ENCODE peak calls at places on chromosomes 5 and 9, in seven cellular contexts. One of them, this sample, is unnamed.

GRCh38 chr9:105832311-105832710 is 138.0 kb downstream of the TMEM38B start:
- DNase-seq in pancreas: no peak
- DNase-seq in IMR-90: peak; percentile 7
- DNase-seq in heart right ventricle: no peak
- DNase-seq in astrocyte: peak; percentile 16
- DNase-seq in uterus: no peak
- DNase-seq in tibial nerve: no peak
- DNase-seq in this sample: no peak

GRCh38 chr5:78698218-78698751 is 49.7 kb upstream of the LHFPL2 start:
- DNase-seq in tibial nerve: no peak
- DNase-seq in pancreas: no peak
- DNase-seq in uterus: peak; percentile 24
- DNase-seq in IMR-90: peak; percentile 36
- DNase-seq in astrocyte: peak; percentile 90
- DNase-seq in heart right ventricle: peak; percentile 53
- DNase-seq in this sample: no peak

GRCh38 chr9:109248133-109248581 is 72.7 kb downstream of the EPB41L4B start:
- DNase-seq in tibial nerve: no peak
- DNase-seq in pancreas: no peak
- DNase-seq in IMR-90: peak; percentile 57
- DNase-seq in uterus: no peak
- DNase-seq in heart right ventricle: no peak
- DNase-seq in astrocyte: no peak
- DNase-seq in this sample: no peak

GRCh38 chr9:89564257-89564878 is 40.4 kb upstream of the GADD45G start:
- DNase-seq in uterus: no peak
- DNase-seq in IMR-90: no peak
- DNase-seq in astrocyte: no peak
- DNase-seq in pancreas: no peak
- DNase-seq in heart right ventricle: no peak
- DNase-seq in tibial nerve: no peak
- DNase-seq in this sample: no peak

GRCh38 chr5:2615917-2616316 is 135.6 kb downstream of the IRX2 start:
- DNase-seq in IMR-90: no peak
- DNase-seq in tibial nerve: no peak
- DNase-seq in heart right ventricle: no peak
- DNase-seq in astrocyte: no peak
- DNase-seq in pancreas: no peak
- DNase-seq in uterus: no peak
- DNase-seq in this sample: no peak

GRCh38 chr5:142860291-142860690 is 90.1 kb downstream of the ARHGAP26 start:
- DNase-seq in pancreas: no peak
- DNase-seq in heart right ventricle: no peak
- DNase-seq in astrocyte: no peak
- DNase-seq in uterus: no peak
- DNase-seq in tibial nerve: no peak
- DNase-seq in IMR-90: no peak
- DNase-seq in this sample: no peak

GRCh38 chr5:169183581-169183980 is 117.4 kb downstream of the SLIT3 start:
- DNase-seq in pancreas: no peak
- DNase-seq in IMR-90: no peak
- DNase-seq in heart right ventricle: no peak
- DNase-seq in tibial nerve: no peak
- DNase-seq in uterus: no peak
- DNase-seq in astrocyte: peak; percentile 57
- DNase-seq in this sample: no peak

GRCh38 chr5:68433921-68434879 is 218.6 kb downstream of the PIK3R1 start:
- DNase-seq in astrocyte: peak; percentile 99
- DNase-seq in uterus: peak; percentile 68
- DNase-seq in tibial nerve: peak; percentile 54
- DNase-seq in pancreas: peak; percentile 65
- DNase-seq in heart right ventricle: peak; percentile 88
- DNase-seq in IMR-90: peak; percentile 96
- DNase-seq in this sample: peak; percentile 76

GRCh38 chr9:80707120-80707519 is 982.2 kb downstream of the TLE1 start:
- DNase-seq in uterus: no peak
- DNase-seq in tibial nerve: no peak
- DNase-seq in pancreas: no peak
- DNase-seq in astrocyte: peak; percentile 50
- DNase-seq in heart right ventricle: no peak
- DNase-seq in IMR-90: peak; percentile 51
- DNase-seq in this sample: no peak

GRCh38 chr5:96172436-96172835 is 210.8 kb upstream of the ELL2 start:
- DNase-seq in astrocyte: peak; percentile 94
- DNase-seq in IMR-90: peak; percentile 89
- DNase-seq in uterus: no peak
- DNase-seq in tibial nerve: no peak
- DNase-seq in pancreas: no peak
- DNase-seq in heart right ventricle: no peak
- DNase-seq in this sample: no peak

GRCh38 chr5:176768174-176768970 is 42.0 kb upstream of the UNC5A start:
- DNase-seq in IMR-90: no peak
- DNase-seq in tibial nerve: no peak
- DNase-seq in pancreas: no peak
- DNase-seq in uterus: no peak
- DNase-seq in heart right ventricle: no peak
- DNase-seq in astrocyte: no peak
- DNase-seq in this sample: no peak

GRCh38 chr5:129945779-129946270 is 41.6 kb downstream of the CHSY3 start:
- DNase-seq in astrocyte: peak; percentile 1
- DNase-seq in uterus: no peak
- DNase-seq in heart right ventricle: no peak
- DNase-seq in IMR-90: no peak
- DNase-seq in tibial nerve: no peak
- DNase-seq in pancreas: no peak
- DNase-seq in this sample: no peak

GRCh38 chr5:96001262-96001661 is 39.6 kb upstream of the ELL2 start:
- DNase-seq in astrocyte: peak; percentile 47
- DNase-seq in heart right ventricle: no peak
- DNase-seq in tibial nerve: no peak
- DNase-seq in pancreas: no peak
- DNase-seq in IMR-90: peak; percentile 43
- DNase-seq in uterus: no peak
- DNase-seq in this sample: no peak

GRCh38 chr9:6855860-6856259 is 98.1 kb downstream of the KDM4C start:
- DNase-seq in astrocyte: no peak
- DNase-seq in heart right ventricle: no peak
- DNase-seq in uterus: no peak
- DNase-seq in IMR-90: no peak
- DNase-seq in tibial nerve: no peak
- DNase-seq in pancreas: no peak
- DNase-seq in this sample: peak; percentile 33

GRCh38 chr9:122991370-122991830 is 42.1 kb upstream of the GPR21 start:
- DNase-seq in pancreas: no peak
- DNase-seq in IMR-90: peak; percentile 94
- DNase-seq in heart right ventricle: peak; percentile 28
- DNase-seq in astrocyte: peak; percentile 90
- DNase-seq in uterus: peak; percentile 33
- DNase-seq in tibial nerve: no peak
- DNase-seq in this sample: peak; percentile 28

GRCh38 chr5:40220260-40220659 is 459.5 kb upstream of the PTGER4 start:
- DNase-seq in uterus: no peak
- DNase-seq in astrocyte: peak; percentile 53
- DNase-seq in heart right ventricle: no peak
- DNase-seq in pancreas: no peak
- DNase-seq in tibial nerve: no peak
- DNase-seq in IMR-90: no peak
- DNase-seq in this sample: no peak

GRCh38 chr9:14524881-14525515 is 168.2 kb downstream of the ZDHHC21 start:
- DNase-seq in pancreas: no peak
- DNase-seq in tibial nerve: no peak
- DNase-seq in astrocyte: no peak
- DNase-seq in IMR-90: no peak
- DNase-seq in heart right ventricle: no peak
- DNase-seq in uterus: no peak
- DNase-seq in this sample: no peak

GRCh38 chr9:6413365-6414263 is 615 bp downstream of the UHRF2 start:
- DNase-seq in IMR-90: no peak
- DNase-seq in astrocyte: no peak
- DNase-seq in heart right ventricle: peak; percentile 4
- DNase-seq in pancreas: peak; percentile 78
- DNase-seq in tibial nerve: no peak
- DNase-seq in uterus: no peak
- DNase-seq in this sample: peak; percentile 41

GRCh38 chr9:89542461-89543021 is 44.6 kb upstream of the SEMA4D start:
- DNase-seq in tibial nerve: no peak
- DNase-seq in uterus: no peak
- DNase-seq in heart right ventricle: no peak
- DNase-seq in pancreas: no peak
- DNase-seq in astrocyte: no peak
- DNase-seq in IMR-90: no peak
- DNase-seq in this sample: no peak

GRCh38 chr9:27351438-27351837 is 54.5 kb upstream of the EQTN start:
- DNase-seq in uterus: peak; percentile 80
- DNase-seq in heart right ventricle: peak; percentile 21
- DNase-seq in pancreas: no peak
- DNase-seq in astrocyte: no peak
- DNase-seq in tibial nerve: no peak
- DNase-seq in IMR-90: no peak
- DNase-seq in this sample: no peak

GRCh38 chr9:101366038-101366756 is 18.6 kb downstream of the BAAT start:
- DNase-seq in IMR-90: no peak
- DNase-seq in uterus: no peak
- DNase-seq in astrocyte: peak; percentile 43
- DNase-seq in tibial nerve: no peak
- DNase-seq in heart right ventricle: no peak
- DNase-seq in pancreas: no peak
- DNase-seq in this sample: no peak

GRCh38 chr9:87609002-87609401 is 111.3 kb downstream of the DAPK1 start:
- DNase-seq in uterus: no peak
- DNase-seq in tibial nerve: no peak
- DNase-seq in astrocyte: no peak
- DNase-seq in heart right ventricle: no peak
- DNase-seq in IMR-90: no peak
- DNase-seq in pancreas: no peak
- DNase-seq in this sample: no peak

GRCh38 chr5:141485305-141486055 is 650 bp downstream of the PCDHGC4 start:
- DNase-seq in heart right ventricle: no peak
- DNase-seq in IMR-90: no peak
- DNase-seq in tibial nerve: no peak
- DNase-seq in astrocyte: no peak
- DNase-seq in pancreas: no peak
- DNase-seq in uterus: no peak
- DNase-seq in this sample: no peak

GRCh38 chr5:167916706-167917105 is 374.7 kb upstream of the WWC1 start:
- DNase-seq in tibial nerve: peak; percentile 29
- DNase-seq in uterus: no peak
- DNase-seq in astrocyte: peak; percentile 85
- DNase-seq in pancreas: no peak
- DNase-seq in IMR-90: peak; percentile 21
- DNase-seq in heart right ventricle: peak; percentile 16
- DNase-seq in this sample: no peak

GRCh38 chr9:116480700-116481099 is 206.4 kb upstream of the TRIM32 start:
- DNase-seq in tibial nerve: no peak
- DNase-seq in uterus: no peak
- DNase-seq in heart right ventricle: no peak
- DNase-seq in IMR-90: no peak
- DNase-seq in pancreas: no peak
- DNase-seq in astrocyte: no peak
- DNase-seq in this sample: no peak

GRCh38 chr5:116935561-116936162 is 361.0 kb upstream of the SEMA6A start:
- DNase-seq in uterus: no peak
- DNase-seq in IMR-90: no peak
- DNase-seq in astrocyte: no peak
- DNase-seq in pancreas: no peak
- DNase-seq in heart right ventricle: no peak
- DNase-seq in tibial nerve: no peak
- DNase-seq in this sample: no peak

GRCh38 chr9:128045876-128046275 is 21.2 kb downstream of the NAIF1 start:
- DNase-seq in heart right ventricle: no peak
- DNase-seq in IMR-90: no peak
- DNase-seq in tibial nerve: no peak
- DNase-seq in pancreas: no peak
- DNase-seq in uterus: no peak
- DNase-seq in astrocyte: no peak
- DNase-seq in this sample: no peak

DNA sequence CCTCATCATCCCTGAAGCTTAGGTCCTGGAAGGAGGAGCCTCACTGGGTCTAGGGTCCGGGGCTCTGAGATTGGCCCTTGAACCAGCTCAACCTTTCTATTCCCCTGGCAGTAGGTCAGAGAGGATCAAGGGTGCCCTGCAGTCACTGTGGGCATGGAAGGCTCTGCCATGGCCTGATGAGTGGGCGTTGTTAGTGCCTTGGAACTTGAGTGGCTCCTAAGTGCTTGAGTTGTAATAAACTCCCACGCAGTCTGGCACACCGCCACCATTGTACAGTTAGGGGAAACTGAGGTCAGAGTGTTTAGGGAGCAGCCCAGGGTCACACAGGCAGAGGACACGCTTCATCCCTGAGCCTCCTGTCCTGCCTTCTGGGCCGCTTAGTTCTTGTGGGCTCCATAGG is 10.4 kb upstream of the SYNPO start:
- DNase-seq in uterus: no peak
- DNase-seq in tibial nerve: no peak
- DNase-seq in heart right ventricle: no peak
- DNase-seq in pancreas: no peak
- DNase-seq in IMR-90: no peak
- DNase-seq in astrocyte: no peak
- DNase-seq in this sample: no peak
- H3K4me1 ChIP-seq in uterus: peaks cover 11% of the 10 kb centered on the region
- H3K4me1 ChIP-seq in tibial nerve: no peaks in the 10 kb centered on the region
- H3K4me1 ChIP-seq in heart right ventricle: peaks cover 35% of the 10 kb centered on the region
- H3K4me1 ChIP-seq in pancreas: peaks cover 16% of the 10 kb centered on the region
- H3K4me1 ChIP-seq in IMR-90: peaks cover 48% of the 10 kb centered on the region
- H3K4me1 ChIP-seq in astrocyte: peaks cover 41% of the 10 kb centered on the region
- H3K4me1 ChIP-seq in this sample: peaks cover 38% of the 10 kb centered on the region

GRCh38 chr5:121967187-121967586 is 5.4 kb downstream of the SRFBP1 start:
- DNase-seq in pancreas: no peak
- DNase-seq in IMR-90: peak; percentile 66
- DNase-seq in astrocyte: no peak
- DNase-seq in tibial nerve: no peak
- DNase-seq in heart right ventricle: no peak
- DNase-seq in uterus: no peak
- DNase-seq in this sample: no peak
- TF ChIP-seq CTCF in pancreas: no peak
- TF ChIP-seq CTCF in IMR-90: peak; percentile 78
- TF ChIP-seq CTCF in astrocyte: peak; percentile 32
- TF ChIP-seq CTCF in tibial nerve: peak; percentile 6
- TF ChIP-seq CTCF in heart right ventricle: peak; percentile 43
- TF ChIP-seq CTCF in uterus: peak; percentile 18
- TF ChIP-seq CTCF in this sample: peak; percentile 4

GRCh38 chr5:124604419-124604818 is 142.0 kb downstream of the ZNF608 start:
- DNase-seq in tibial nerve: no peak
- DNase-seq in pancreas: no peak
- DNase-seq in IMR-90: no peak
- DNase-seq in astrocyte: no peak
- DNase-seq in heart right ventricle: no peak
- DNase-seq in uterus: no peak
- DNase-seq in this sample: no peak
- H3K4me1 ChIP-seq in tibial nerve: no peaks in the 10 kb centered on the region
- H3K4me1 ChIP-seq in pancreas: peaks cover 13% of the 10 kb centered on the region
- H3K4me1 ChIP-seq in IMR-90: peaks cover 4% of the 10 kb centered on the region
- H3K4me1 ChIP-seq in astrocyte: peaks cover 17% of the 10 kb centered on the region
- H3K4me1 ChIP-seq in heart right ventricle: no peaks in the 10 kb centered on the region
- H3K4me1 ChIP-seq in uterus: no peaks in the 10 kb centered on the region
- H3K4me1 ChIP-seq in this sample: peaks cover 11% of the 10 kb centered on the region

GRCh38 chr5:5063533-5063953 is 76.6 kb upstream of the ADAMTS16 start:
- DNase-seq in heart right ventricle: no peak
- DNase-seq in pancreas: no peak
- DNase-seq in tibial nerve: no peak
- DNase-seq in uterus: no peak
- DNase-seq in IMR-90: no peak
- DNase-seq in astrocyte: no peak
- DNase-seq in this sample: no peak
- TF ChIP-seq CTCF in heart right ventricle: no peak
- TF ChIP-seq CTCF in pancreas: no peak
- TF ChIP-seq CTCF in tibial nerve: no peak
- TF ChIP-seq CTCF in uterus: no peak
- TF ChIP-seq CTCF in IMR-90: no peak
- TF ChIP-seq CTCF in astrocyte: no peak
- TF ChIP-seq CTCF in this sample: no peak

This sample was measured in lung.